ENCODE peak calls at places on chromosomes 11 and 22, in eight cellular contexts. One of them, this sample, is unnamed.

GRCh38 chr11:76662656-76663460 is 7.7 kb downstream of the LRRC32 start:
- DNase-seq in AG09309: no peak
- DNase-seq in HAP-1: no peak
- DNase-seq in activated naive CD4-positive, alpha-beta T cell treated with Interleukin-2 at 50 U/mL for 16 hours: no peak
- DNase-seq in SHP77 treated with DMSO at 0.1 percent for 48 hours: no peak
- DNase-seq in stimulated activated CD4-positive, alpha-beta T cell treated with anti-CD3 and anti-CD28 coated beads, Interleukin-15, amount 100 ng/mL, for 24 hours: no peak
- DNase-seq in stimulated activated CD8-positive, alpha-beta memory T cell treated with anti-CD3 and anti-CD28 coated beads, Interleukin-2, amount 100 ng/mL, for 48 hours: no peak
- DNase-seq in lower leg skin: no peak
- DNase-seq in this sample: no peak

GRCh38 chr11:60389279-60389910 is 6.9 kb upstream of the MS4A14 start:
- DNase-seq in AG09309: no peak
- DNase-seq in HAP-1: no peak
- DNase-seq in activated naive CD4-positive, alpha-beta T cell treated with Interleukin-2 at 50 U/mL for 16 hours: no peak
- DNase-seq in SHP77 treated with DMSO at 0.1 percent for 48 hours: no peak
- DNase-seq in stimulated activated CD4-positive, alpha-beta T cell treated with anti-CD3 and anti-CD28 coated beads, Interleukin-15, amount 100 ng/mL, for 24 hours: no peak
- DNase-seq in stimulated activated CD8-positive, alpha-beta memory T cell treated with anti-CD3 and anti-CD28 coated beads, Interleukin-2, amount 100 ng/mL, for 48 hours: no peak
- DNase-seq in lower leg skin: no peak
- DNase-seq in this sample: no peak

GRCh38 chr22:20522134-20522827 is 14.9 kb downstream of the MED15 start:
- DNase-seq in AG09309: no peak
- DNase-seq in HAP-1: no peak
- DNase-seq in activated naive CD4-positive, alpha-beta T cell treated with Interleukin-2 at 50 U/mL for 16 hours: no peak
- DNase-seq in SHP77 treated with DMSO at 0.1 percent for 48 hours: no peak
- DNase-seq in stimulated activated CD4-positive, alpha-beta T cell treated with anti-CD3 and anti-CD28 coated beads, Interleukin-15, amount 100 ng/mL, for 24 hours: no peak
- DNase-seq in stimulated activated CD8-positive, alpha-beta memory T cell treated with anti-CD3 and anti-CD28 coated beads, Interleukin-2, amount 100 ng/mL, for 48 hours: no peak
- DNase-seq in lower leg skin: no peak
- DNase-seq in this sample: no peak

GRCh38 chr11:92941676-92942571 is 27.5 kb upstream of the MTNR1B start:
- DNase-seq in AG09309: no peak
- DNase-seq in HAP-1: peak; percentile 41
- DNase-seq in activated naive CD4-positive, alpha-beta T cell treated with Interleukin-2 at 50 U/mL for 16 hours: no peak
- DNase-seq in SHP77 treated with DMSO at 0.1 percent for 48 hours: no peak
- DNase-seq in stimulated activated CD4-positive, alpha-beta T cell treated with anti-CD3 and anti-CD28 coated beads, Interleukin-15, amount 100 ng/mL, for 24 hours: peak; percentile 13
- DNase-seq in stimulated activated CD8-positive, alpha-beta memory T cell treated with anti-CD3 and anti-CD28 coated beads, Interleukin-2, amount 100 ng/mL, for 48 hours: no peak
- DNase-seq in lower leg skin: no peak
- DNase-seq in this sample: peak; percentile 37

GRCh38 chr22:19603767-19604166 is 79.6 kb upstream of the CLDN5 start:
- DNase-seq in AG09309: no peak
- DNase-seq in HAP-1: no peak
- DNase-seq in activated naive CD4-positive, alpha-beta T cell treated with Interleukin-2 at 50 U/mL for 16 hours: no peak
- DNase-seq in SHP77 treated with DMSO at 0.1 percent for 48 hours: no peak
- DNase-seq in stimulated activated CD4-positive, alpha-beta T cell treated with anti-CD3 and anti-CD28 coated beads, Interleukin-15, amount 100 ng/mL, for 24 hours: no peak
- DNase-seq in stimulated activated CD8-positive, alpha-beta memory T cell treated with anti-CD3 and anti-CD28 coated beads, Interleukin-2, amount 100 ng/mL, for 48 hours: no peak
- DNase-seq in lower leg skin: no peak
- DNase-seq in this sample: no peak

GRCh38 chr11:46275964-46276641 is 1.4 kb upstream of the CREB3L1 start:
- DNase-seq in AG09309: no peak
- DNase-seq in HAP-1: no peak
- DNase-seq in activated naive CD4-positive, alpha-beta T cell treated with Interleukin-2 at 50 U/mL for 16 hours: no peak
- DNase-seq in SHP77 treated with DMSO at 0.1 percent for 48 hours: peak; percentile 64
- DNase-seq in stimulated activated CD4-positive, alpha-beta T cell treated with anti-CD3 and anti-CD28 coated beads, Interleukin-15, amount 100 ng/mL, for 24 hours: no peak
- DNase-seq in stimulated activated CD8-positive, alpha-beta memory T cell treated with anti-CD3 and anti-CD28 coated beads, Interleukin-2, amount 100 ng/mL, for 48 hours: no peak
- DNase-seq in lower leg skin: no peak
- DNase-seq in this sample: no peak

GRCh38 chr11:120521176-120521575 is 9.6 kb downstream of the GRIK4 start:
- DNase-seq in AG09309: no peak
- DNase-seq in HAP-1: no peak
- DNase-seq in activated naive CD4-positive, alpha-beta T cell treated with Interleukin-2 at 50 U/mL for 16 hours: no peak
- DNase-seq in SHP77 treated with DMSO at 0.1 percent for 48 hours: no peak
- DNase-seq in stimulated activated CD4-positive, alpha-beta T cell treated with anti-CD3 and anti-CD28 coated beads, Interleukin-15, amount 100 ng/mL, for 24 hours: no peak
- DNase-seq in stimulated activated CD8-positive, alpha-beta memory T cell treated with anti-CD3 and anti-CD28 coated beads, Interleukin-2, amount 100 ng/mL, for 48 hours: no peak
- DNase-seq in lower leg skin: no peak
- DNase-seq in this sample: no peak

GRCh38 chr11:45335434-45335833 is 49.3 kb upstream of the SYT13 start:
- DNase-seq in AG09309: no peak
- DNase-seq in HAP-1: no peak
- DNase-seq in activated naive CD4-positive, alpha-beta T cell treated with Interleukin-2 at 50 U/mL for 16 hours: no peak
- DNase-seq in SHP77 treated with DMSO at 0.1 percent for 48 hours: no peak
- DNase-seq in stimulated activated CD4-positive, alpha-beta T cell treated with anti-CD3 and anti-CD28 coated beads, Interleukin-15, amount 100 ng/mL, for 24 hours: no peak
- DNase-seq in stimulated activated CD8-positive, alpha-beta memory T cell treated with anti-CD3 and anti-CD28 coated beads, Interleukin-2, amount 100 ng/mL, for 48 hours: no peak
- DNase-seq in lower leg skin: no peak
- DNase-seq in this sample: no peak

GRCh38 chr22:41989246-41989645 is 9.3 kb upstream of the WBP2NL start:
- DNase-seq in AG09309: no peak
- DNase-seq in HAP-1: no peak
- DNase-seq in activated naive CD4-positive, alpha-beta T cell treated with Interleukin-2 at 50 U/mL for 16 hours: no peak
- DNase-seq in SHP77 treated with DMSO at 0.1 percent for 48 hours: no peak
- DNase-seq in stimulated activated CD4-positive, alpha-beta T cell treated with anti-CD3 and anti-CD28 coated beads, Interleukin-15, amount 100 ng/mL, for 24 hours: no peak
- DNase-seq in stimulated activated CD8-positive, alpha-beta memory T cell treated with anti-CD3 and anti-CD28 coated beads, Interleukin-2, amount 100 ng/mL, for 48 hours: no peak
- DNase-seq in lower leg skin: no peak
- DNase-seq in this sample: no peak

GRCh38 chr11:1242289-1242688 is 19.4 kb downstream of the MUC5B start:
- DNase-seq in AG09309: no peak
- DNase-seq in HAP-1: no peak
- DNase-seq in activated naive CD4-positive, alpha-beta T cell treated with Interleukin-2 at 50 U/mL for 16 hours: no peak
- DNase-seq in SHP77 treated with DMSO at 0.1 percent for 48 hours: no peak
- DNase-seq in stimulated activated CD4-positive, alpha-beta T cell treated with anti-CD3 and anti-CD28 coated beads, Interleukin-15, amount 100 ng/mL, for 24 hours: no peak
- DNase-seq in stimulated activated CD8-positive, alpha-beta memory T cell treated with anti-CD3 and anti-CD28 coated beads, Interleukin-2, amount 100 ng/mL, for 48 hours: no peak
- DNase-seq in lower leg skin: no peak
- DNase-seq in this sample: no peak

This sample was measured in K562.